ENCODE peak calls at places on chromosome 9, in four cellular contexts. J, L, K and A are unnamed samples.

GRCh38 chr9:123269316-123269715 is 930 bp upstream of the STRBP start:
- DNase-seq in K (no peak), J (no peak), L (no peak), A (no peak)

GRCh38 chr9:133770076-133770777 is 32.1 kb upstream of the SARDH start:
- DNase-seq in L (no peak), K (no peak), J (no peak), A (peak)

GRCh38 chr9:87703636-87704276 is 22.2 kb upstream of the CTSL start:
- DNase-seq in J (no peak), K (peak), L (no peak), A (peak)

GRCh38 chr9:115353681-115354080 is 235.7 kb upstream of the TNC start:
- DNase-seq in J (no peak), K (no peak), L (no peak), A (no peak)

GRCh38 chr9:125758986-125759811 is 12.0 kb downstream of the PBX3 start:
- DNase-seq in L (no peak), K (peak), J (no peak), A (peak)

GRCh38 chr9:114050226-114050568 is 27.9 kb downstream of the AMBP start:
- DNase-seq in J (no peak), L (no peak), K (no peak), A (peak)

GRCh38 chr9:77946969-77947368 is 84.6 kb downstream of the GNAQ start:
- DNase-seq in K (no peak), J (no peak), L (no peak), A (no peak)

GRCh38 chr9:131523086-131523388 is 8.0 kb downstream of the UCK1 start:
- DNase-seq in L (no peak), J (no peak), K (no peak), A (peak)

GRCh38 chr9:109934499-109935214 is 154.7 kb downstream of the PALM2AKAP2 start:
- DNase-seq in J (no peak), K (no peak), L (no peak), A (no peak)

GRCh38 chr9:85392270-85392669 is 349.5 kb downstream of the AGTPBP1 start:
- DNase-seq in K (no peak), J (no peak), L (no peak), A (no peak)

GRCh38 chr9:88745281-88746001 is 210.5 kb downstream of the NXNL2 start:
- DNase-seq in K (no peak), J (no peak), L (no peak), A (no peak)

GRCh38 chr9:118463419-118463818 is 759.2 kb downstream of the TLR4 start:
- DNase-seq in K (no peak), L (no peak), J (no peak), A (no peak)

GRCh38 chr9:134807726-134808125 is 72.9 kb upstream of the FCN2 start:
- DNase-seq in L (no peak), K (no peak), J (no peak), A (no peak)

GRCh38 chr9:121463026-121463827 is 36.4 kb downstream of the GGTA1 start:
- DNase-seq in K (peak), J (peak), L (peak), A (peak)

GRCh38 chr9:14306672-14307646 is 7.0 kb downstream of the NFIB start:
- DNase-seq in K (no peak), J (no peak), L (no peak), A (no peak)
- H3K9ac ChIP-seq in K (no peak), J (no peak), L (no peak), A (no peak)

GRCh38 chr9:91503650-91504007 is 80.0 kb upstream of the NFIL3 start:
- DNase-seq in L (no peak), K (no peak), J (no peak), A (no peak)
- TF ChIP-seq CTCF in L (no peak), K (no peak), J (no peak), A (no peak)

GRCh38 chr9:130331061-130331460 is 65.5 kb downstream of the HMCN2 start:
- DNase-seq in K (no peak), L (no peak), J (no peak), A (no peak)

GRCh38 chr9:130334915-130335314 is 69.4 kb downstream of the HMCN2 start:
- DNase-seq in L (no peak), J (no peak), K (no peak), A (no peak)

GRCh38 chr9:130332384-130332926 is 66.9 kb downstream of the HMCN2 start:
- DNase-seq in J (no peak), L (no peak), K (no peak), A (no peak)

GRCh38 chr9:130331573-130331972 is 66.0 kb downstream of the HMCN2 start:
- DNase-seq in L (no peak), J (no peak), K (no peak), A (no peak)

GRCh38 chr9:130333041-130334040 is 67.8 kb downstream of the HMCN2 start:
- DNase-seq in L (no peak), J (no peak), K (no peak), A (no peak)
- H3K9ac ChIP-seq in L (no peak), J (no peak), K (no peak), A (no peak)

GRCh38 chr9:129667850-129668249 is 2.4 kb downstream of the PRRX2 start:
- DNase-seq in K (no peak), L (no peak), J (no peak), A (no peak)
- TF ChIP-seq CTCF in K (no peak), L (no peak), J (no peak), A (no peak)

GRCh38 chr9:100579665-100580064 is 1.8 kb downstream of the CAVIN4 start:
- DNase-seq in J (no peak), L (no peak), K (no peak), A (no peak)
- H3K9ac ChIP-seq in J (no peak), L (no peak), K (no peak), A (no peak)

DNA sequence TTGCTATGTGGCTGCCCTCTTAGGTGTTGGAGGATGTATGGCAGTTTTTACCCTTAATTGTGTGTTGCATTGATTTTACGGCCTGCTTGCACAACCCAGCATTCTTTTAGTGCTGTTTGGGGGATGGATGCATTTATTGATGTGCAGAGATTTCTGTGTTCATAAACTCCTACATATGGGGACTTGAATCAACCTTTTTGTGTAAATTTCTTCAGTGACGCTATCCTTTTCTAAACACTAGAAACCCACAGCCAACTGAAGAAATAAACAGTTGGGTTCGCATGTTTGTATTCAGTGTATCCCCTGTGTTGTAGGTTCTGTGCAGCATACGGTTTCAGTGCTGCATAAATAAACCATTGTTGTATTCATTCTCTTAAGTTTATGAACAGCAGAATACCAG is 263.6 kb downstream of the RASEF start:
- DNase-seq in L (no peak), K (no peak), J (no peak), A (no peak)
- TF ChIP-seq CTCF in L (no peak), K (no peak), J (no peak), A (no peak)

DNA sequence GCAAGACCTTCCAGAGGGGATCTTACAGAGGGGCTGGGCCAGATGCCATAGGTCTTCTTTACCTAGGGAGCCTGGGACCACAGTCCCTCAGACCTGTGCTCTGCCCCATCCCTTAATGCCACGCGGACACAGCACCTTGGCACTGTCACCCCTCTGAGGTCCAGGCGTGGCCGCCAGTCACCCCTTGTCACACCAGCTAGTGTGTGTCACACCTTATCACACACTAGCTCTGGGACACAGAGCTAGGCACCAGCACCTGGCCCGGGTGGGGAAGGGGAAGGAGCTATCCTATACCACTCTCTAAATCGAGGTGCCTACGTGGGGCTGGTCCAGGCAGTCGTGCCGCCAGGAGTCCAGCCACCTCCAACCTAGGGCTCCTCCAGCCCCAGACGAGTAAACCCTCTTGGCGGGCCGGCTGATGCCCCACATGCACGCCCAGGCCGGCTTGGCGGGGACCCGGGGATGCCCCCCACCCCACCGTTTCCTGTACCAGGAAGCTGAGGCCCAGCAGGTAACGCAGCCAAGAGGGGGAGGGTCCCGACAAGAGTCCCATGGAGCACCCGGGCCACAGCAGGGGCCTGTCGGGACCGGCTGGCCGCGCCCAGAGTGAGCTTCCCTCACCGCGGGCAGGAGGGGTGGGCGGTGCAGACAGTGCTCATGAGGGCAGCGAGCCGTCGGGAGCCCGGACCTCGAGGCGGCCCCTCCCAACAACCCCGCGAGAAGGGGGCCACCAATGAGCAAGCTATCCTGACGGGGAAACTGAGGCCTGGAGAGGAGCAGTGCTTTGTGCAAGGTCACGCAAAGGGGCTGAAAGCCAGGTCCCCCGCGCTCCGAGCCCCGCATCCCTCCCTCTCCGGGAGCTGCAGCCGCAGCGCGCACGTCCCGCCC is 578 bp downstream of the CORO2A start:
- DNase-seq in L (no peak), J (peak), K (no peak), A (peak)
- H3K9ac ChIP-seq in L (peak), J (peak), K (peak), A (peak)

GRCh38 chr9:37210737-37211523 is 90.6 kb downstream of the ZCCHC7 start:
- DNase-seq in J (no peak), L (no peak), K (no peak), A (no peak)

GRCh38 chr9:37215456-37216229 is 95.3 kb downstream of the ZCCHC7 start:
- DNase-seq in L (no peak), J (no peak), K (no peak), A (no peak)

GRCh38 chr9:37212435-37212834 is 92.1 kb downstream of the ZCCHC7 start:
- DNase-seq in K (no peak), L (no peak), J (no peak), A (no peak)

GRCh38 chr9:37206121-37206620 is 85.8 kb downstream of the ZCCHC7 start:
- DNase-seq in K (no peak), J (no peak), L (no peak), A (no peak)

GRCh38 chr9:37209431-37210386 is 89.3 kb downstream of the ZCCHC7 start:
- DNase-seq in J (no peak), K (peak), L (no peak), A (no peak)
- TF ChIP-seq CTCF in J (peak), K (peak), L (peak), A (peak)